ENCODE peak calls at places on chromosomes 1 and 21, in four cellular contexts. W, U, P and E are unnamed samples.

GRCh38 chr1:119549719-119550141 is 42.7 kb downstream of the HSD3B1 start:
- DNase-seq in P (peak), U (peak), W (peak), E (peak)

GRCh38 chr1:198935371-198935921 is 296.6 kb downstream of the PTPRC start:
- DNase-seq in U (peak), P (peak), W (peak), E (peak)

GRCh38 chr1:206693029-206693428 is 8.3 kb downstream of the MAPKAPK2 start:
- DNase-seq in U (no peak), W (peak), P (no peak), E (no peak)

GRCh38 chr1:39104158-39105060 is 78.3 kb downstream of the NDUFS5 start:
- DNase-seq in U (no peak), W (peak), P (no peak), E (no peak)

GRCh38 chr1:198530964-198531363 is 9.5 kb downstream of the ATP6V1G3 start:
- DNase-seq in P (no peak), W (no peak), U (no peak), E (no peak)

GRCh38 chr1:203200059-203200553 is 13.6 kb upstream of the CHI3L1 start:
- DNase-seq in P (no peak), W (no peak), U (peak), E (no peak)

GRCh38 chr1:172909606-172910326 is 141.0 kb downstream of the TNFSF18 start:
- DNase-seq in W (no peak), U (no peak), P (no peak), E (no peak)

GRCh38 chr1:77961392-77961791 is 17.5 kb downstream of the FUBP1 start:
- DNase-seq in U (no peak), W (no peak), P (no peak), E (no peak)

GRCh38 chr21:16262109-16262508 is 532.3 kb downstream of the USP25 start:
- DNase-seq in U (no peak), P (no peak), W (no peak), E (no peak)

GRCh38 chr1:91605566-91605965 is 104.9 kb downstream of the CDC7 start:
- DNase-seq in W (no peak), U (no peak), P (no peak), E (no peak)

GRCh38 chr1:22321917-22322316 is 129.7 kb upstream of the ZBTB40 start:
- DNase-seq in P (no peak), W (no peak), U (no peak), E (no peak)

GRCh38 chr1:232223309-232223708 is 406.6 kb downstream of the SIPA1L2 start:
- DNase-seq in U (no peak), W (no peak), P (no peak), E (no peak)

GRCh38 chr21:29470397-29470796 is 171.7 kb downstream of the BACH1 start:
- DNase-seq in P (no peak), U (peak), W (no peak), E (no peak)

GRCh38 chr1:29490204-29490934 is 254.0 kb downstream of the PTPRU start:
- DNase-seq in U (no peak), W (no peak), P (no peak), E (no peak)

GRCh38 chr1:12173631-12174121 is 6.9 kb downstream of the TNFRSF1B start:
- DNase-seq in P (no peak), U (no peak), W (peak), E (no peak)

GRCh38 chr1:27179373-27179772 is 24.4 kb upstream of the SLC9A1 start:
- DNase-seq in U (no peak), W (no peak), P (no peak), E (no peak)

GRCh38 chr1:239619190-239619589 is 232.8 kb downstream of the CHRM3 start:
- DNase-seq in P (no peak), W (no peak), U (no peak), E (no peak)

GRCh38 chr1:200337410-200337809 is 72.4 kb downstream of the ZNF281 start:
- DNase-seq in P (no peak), W (no peak), U (no peak), E (no peak)
- TF ChIP-seq TCF7L2 in P (no peak), W (no peak), U (no peak), E (no peak)

GRCh38 chr1:174160109-174160473 is 771 bp downstream of the RABGAP1L start:
- DNase-seq in P (no peak), W (peak), U (peak), E (no peak)
- TF ChIP-seq TCF7L2 in P (no peak), W (no peak), U (no peak), E (no peak)

GRCh38 chr1:82867781-82868180 is 1067.0 kb downstream of the ADGRL2 start:
- DNase-seq in U (no peak), W (no peak), P (no peak), E (no peak)
- TF ChIP-seq TCF7L2 in U (no peak), W (no peak), P (no peak), E (no peak)

DNA sequence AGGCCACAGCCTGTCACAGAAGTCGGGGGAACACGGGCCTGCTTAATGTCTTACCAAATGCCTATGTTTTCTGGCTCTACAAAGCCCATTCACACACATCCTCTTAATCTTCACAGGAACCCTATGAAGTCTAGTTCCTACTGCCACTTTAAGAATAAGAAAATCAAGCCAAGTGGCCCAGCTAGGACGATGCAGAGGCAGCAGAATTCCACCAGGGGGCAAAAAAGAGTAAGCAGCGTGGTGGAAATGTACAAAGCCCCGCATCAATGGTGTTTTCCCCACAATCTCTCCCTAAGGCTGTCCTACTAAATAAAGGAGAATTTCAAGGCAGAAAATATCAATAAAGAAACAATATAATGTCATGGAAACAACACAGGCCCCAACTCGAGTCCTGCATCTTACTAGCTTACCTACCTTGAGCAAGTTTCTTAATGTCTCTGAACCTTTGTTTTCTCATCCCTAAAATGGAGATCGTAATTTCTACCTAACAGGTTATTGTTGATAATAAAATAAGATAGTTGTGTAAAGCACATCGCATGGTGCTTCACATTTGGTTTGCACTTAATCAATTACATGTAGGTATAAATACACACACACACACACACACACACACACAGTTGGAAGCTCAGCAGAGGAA is 21.4 kb downstream of the SEC16B start:
- DNase-seq in W (peak), P (peak), U (peak), E (peak)
- TF ChIP-seq TCF7L2 in W (no peak), P (no peak), U (no peak), E (peak)

GRCh38 chr1:64536217-64536835 is 66.4 kb downstream of the CACHD1 start:
- DNase-seq in P (no peak), W (no peak), U (no peak), E (no peak)
- TF ChIP-seq TCF7L2 in P (no peak), W (no peak), U (no peak), E (no peak)